ENCODE peak calls at places on chromosome 16, in eight cellular contexts. S, A, T, I, N, D, B and Z are unnamed samples.

GRCh38 chr16:2778692-2778958 is 1.5 kb upstream of the ELOB start:
- DNase-seq in S (no peak), A (no peak), T (no peak), I (no peak), N (no peak), D (no peak), B (no peak), Z (no peak)

GRCh38 chr16:57544129-57544653 is 1.7 kb downstream of the ADGRG5 start:
- DNase-seq in S (no peak), A (no peak), T (no peak), I (no peak), N (no peak), D (no peak), B (no peak), Z (peak)

GRCh38 chr16:81879625-81880024 is 100.5 kb downstream of the PLCG2 start:
- DNase-seq in S (no peak), A (no peak), T (no peak), I (no peak), N (no peak), D (no peak), B (no peak), Z (no peak)

GRCh38 chr16:86577314-86577971 is 906 bp upstream of the FOXL1 start:
- DNase-seq in S (no peak), A (no peak), T (no peak), I (no peak), N (no peak), D (no peak), B (peak), Z (no peak)

GRCh38 chr16:27500801-27501200 is 48.9 kb downstream of the GTF3C1 start:
- DNase-seq in S (no peak), A (no peak), T (no peak), I (no peak), N (no peak), D (no peak), B (no peak), Z (no peak)

GRCh38 chr16:78984887-78985464 is 615.6 kb downstream of the MAF start:
- DNase-seq in S (no peak), A (no peak), T (no peak), I (no peak), N (peak), D (peak), B (no peak), Z (no peak)

GRCh38 chr16:49280861-49281331 is 742 bp downstream of the CBLN1 start:
- DNase-seq in S (no peak), A (no peak), T (no peak), I (no peak), N (no peak), D (peak), B (no peak), Z (no peak)

GRCh38 chr16:23991044-23991443 is 155.3 kb downstream of the PRKCB start:
- DNase-seq in S (no peak), A (no peak), T (no peak), I (no peak), N (no peak), D (no peak), B (no peak), Z (no peak)

GRCh38 chr16:19184823-19185509 is 16.9 kb downstream of the SYT17 start:
- DNase-seq in S (no peak), A (no peak), T (no peak), I (no peak), N (no peak), D (no peak), B (no peak), Z (no peak)

GRCh38 chr16:27408012-27408601 is 6.1 kb downstream of the IL21R start:
- DNase-seq in S (peak), A (no peak), T (no peak), I (no peak), N (no peak), D (no peak), B (peak), Z (peak)

GRCh38 chr16:31179747-31180458 is at the start of gene FUS:
- DNase-seq in S (peak), A (peak), T (peak), I (peak), N (peak), D (peak), B (peak), Z (peak)

GRCh38 chr16:8862309-8863130 is 6.3 kb downstream of the CARHSP1 start:
- DNase-seq in S (no peak), A (no peak), T (no peak), I (no peak), N (peak), D (no peak), B (no peak), Z (no peak)

GRCh38 chr16:53821957-53822625 is 118.1 kb downstream of the FTO start:
- DNase-seq in S (no peak), A (no peak), T (no peak), I (no peak), N (no peak), D (no peak), B (peak), Z (no peak)